ENCODE peak calls at places on chromosomes 7 and 10, in four cellular contexts. I, M, K and X are unnamed samples.

GRCh38 chr10:4093438-4093837 is 308.4 kb upstream of the KLF6 start:
- DNase-seq in M (no peak), K (no peak), I (no peak), X (no peak)

GRCh38 chr10:60817135-60817805 is 39.0 kb downstream of the CDK1 start:
- DNase-seq in M (no peak), I (no peak), K (no peak), X (peak)

GRCh38 chr7:117870405-117870905 is 2.8 kb downstream of the CTTNBP2 start:
- DNase-seq in K (no peak), I (no peak), M (no peak), X (no peak)

GRCh38 chr10:17006631-17007161 is 122.9 kb downstream of the CUBN start:
- DNase-seq in M (no peak), K (no peak), I (no peak), X (peak)

GRCh38 chr10:124267911-124268549 is 150.7 kb downstream of the OAT start:
- DNase-seq in M (no peak), K (no peak), I (no peak), X (no peak)

GRCh38 chr10:129896231-129897150 is 67.6 kb downstream of the EBF3 start:
- DNase-seq in M (no peak), K (no peak), I (no peak), X (no peak)

GRCh38 chr7:158782638-158783490 is 46.4 kb downstream of the ESYT2 start:
- DNase-seq in I (no peak), K (peak), M (peak), X (peak)

GRCh38 chr10:124996127-124996853 is 54.4 kb downstream of the ZRANB1 start:
- DNase-seq in I (no peak), M (no peak), K (no peak), X (no peak)

GRCh38 chr10:96685297-96685696 is 35.0 kb downstream of the PIK3AP1 start:
- DNase-seq in K (no peak), I (no peak), M (no peak), X (no peak)

GRCh38 chr10:105769248-105770184 is 1128.4 kb downstream of the SORCS3 start:
- DNase-seq in K (no peak), M (no peak), I (no peak), X (no peak)

GRCh38 chr7:31020652-31021051 is 31.5 kb upstream of the ADCYAP1R1 start:
- DNase-seq in M (no peak), K (no peak), I (no peak), X (no peak)

GRCh38 chr7:2266911-2267310 is 24.9 kb downstream of the NUDT1 start:
- DNase-seq in K (no peak), M (peak), I (no peak), X (peak)

GRCh38 chr7:155422151-155422550 is 35.8 kb upstream of the EN2 start:
- DNase-seq in I (no peak), M (no peak), K (no peak), X (no peak)

GRCh38 chr7:156994417-156994816 is 16.0 kb downstream of the MNX1 start:
- DNase-seq in M (no peak), K (no peak), I (no peak), X (no peak)

GRCh38 chr7:147999962-148000361 is 590.6 kb upstream of the C7orf33 start:
- DNase-seq in M (no peak), K (no peak), I (no peak), X (no peak)

GRCh38 chr10:119509909-119510451 is 32.5 kb downstream of the RGS10 start:
- DNase-seq in I (no peak), K (no peak), M (no peak), X (no peak)

GRCh38 chr10:110057461-110057860 is 49.7 kb downstream of the ADD3 start:
- DNase-seq in M (no peak), I (no peak), K (no peak), X (no peak)

GRCh38 chr10:96991313-96991841 is 159.3 kb downstream of the LCOR start:
- DNase-seq in M (no peak), K (no peak), I (no peak), X (peak)

GRCh38 chr10:78960316-78960800 is 108.4 kb upstream of the ZMIZ1 start:
- DNase-seq in I (no peak), K (no peak), M (no peak), X (peak)

GRCh38 chr7:83528925-83529423 is 120.0 kb downstream of the SEMA3E start:
- DNase-seq in I (no peak), M (no peak), K (no peak), X (no peak)

GRCh38 chr10:17665742-17666141 is 21.8 kb downstream of the STAM start:
- DNase-seq in M (no peak), K (no peak), I (no peak), X (peak)

GRCh38 chr10:76695069-76695468 is 942.5 kb downstream of the KCNMA1 start:
- DNase-seq in M (no peak), K (no peak), I (no peak), X (no peak)

GRCh38 chr7:71237945-71238344 is 106.0 kb downstream of the GALNT17 start:
- DNase-seq in K (no peak), M (no peak), I (no peak), X (no peak)

GRCh38 chr10:13560597-13560996 is 26.2 kb upstream of the PRPF18 start:
- DNase-seq in M (no peak), I (no peak), K (no peak), X (peak)

GRCh38 chr10:121947931-121948330 is 20.1 kb upstream of the ATE1 start:
- DNase-seq in M (no peak), K (no peak), I (no peak), X (no peak)

GRCh38 chr7:126449621-126450268 is 803.0 kb downstream of the GRM8 start:
- DNase-seq in K (no peak), M (no peak), I (no peak), X (no peak)

GRCh38 chr7:22109761-22110160 is 164.1 kb upstream of the CDCA7L start:
- DNase-seq in K (peak), I (no peak), M (peak), X (peak)

GRCh38 chr7:142331941-142332340 is 74.1 kb upstream of the PRSS58 start:
- DNase-seq in K (no peak), M (no peak), I (no peak), X (no peak)

GRCh38 chr10:71367279-71367678 is 29.4 kb upstream of the CDH23 start:
- DNase-seq in I (no peak), K (no peak), M (no peak), X (no peak)

GRCh38 chr7:157840913-157841756 is 504.3 kb downstream of the DNAJB6 start:
- DNase-seq in M (no peak), I (no peak), K (no peak), X (no peak)

GRCh38 chr7:69813637-69814240 is 215.5 kb downstream of the AUTS2 start:
- DNase-seq in M (no peak), I (no peak), K (no peak), X (no peak)

GRCh38 chr7:69811682-69812344 is 213.5 kb downstream of the AUTS2 start:
- DNase-seq in M (no peak), K (no peak), I (no peak), X (no peak)

GRCh38 chr7:69817096-69817495 is 218.8 kb downstream of the AUTS2 start:
- DNase-seq in K (no peak), I (no peak), M (no peak), X (peak)

GRCh38 chr7:69812756-69813155 is 214.5 kb downstream of the AUTS2 start:
- DNase-seq in I (no peak), M (no peak), K (no peak), X (no peak)

GRCh38 chr7:69814421-69814962 is 216.2 kb downstream of the AUTS2 start:
- DNase-seq in I (no peak), M (no peak), K (no peak), X (no peak)
- TF ChIP-seq ELK1 in I (no peak), M (no peak), K (no peak), X (no peak)

GRCh38 chr7:105651798-105652197 is 70.5 kb upstream of the EFCAB10 start:
- DNase-seq in I (no peak), M (no peak), K (no peak), X (no peak)

GRCh38 chr7:105654994-105655900 is 74.0 kb upstream of the EFCAB10 start:
- DNase-seq in I (no peak), M (no peak), K (peak), X (peak)

GRCh38 chr7:105652359-105652993 is 71.2 kb upstream of the EFCAB10 start:
- DNase-seq in K (peak), I (no peak), M (peak), X (peak)

GRCh38 chr7:105654095-105654686 is 72.9 kb upstream of the EFCAB10 start:
- DNase-seq in M (no peak), I (no peak), K (no peak), X (no peak)

GRCh38 chr7:105653441-105654005 is 72.2 kb upstream of the EFCAB10 start:
- DNase-seq in I (no peak), K (no peak), M (no peak), X (no peak)
- TF ChIP-seq ELK1 in I (no peak), K (no peak), M (no peak), X (no peak)

GRCh38 chr10:62396864-62397263 is 22.7 kb downstream of the ZNF365 start:
- DNase-seq in K (no peak), I (no peak), M (no peak), X (no peak)

GRCh38 chr10:62393237-62393636 is 19.1 kb downstream of the ZNF365 start:
- DNase-seq in M (no peak), I (no peak), K (no peak), X (no peak)

GRCh38 chr10:62395892-62396291 is 21.7 kb downstream of the ZNF365 start:
- DNase-seq in I (no peak), M (no peak), K (no peak), X (no peak)

GRCh38 chr10:62390497-62391176 is 16.5 kb downstream of the ZNF365 start:
- DNase-seq in I (no peak), M (no peak), K (no peak), X (peak)

DNA sequence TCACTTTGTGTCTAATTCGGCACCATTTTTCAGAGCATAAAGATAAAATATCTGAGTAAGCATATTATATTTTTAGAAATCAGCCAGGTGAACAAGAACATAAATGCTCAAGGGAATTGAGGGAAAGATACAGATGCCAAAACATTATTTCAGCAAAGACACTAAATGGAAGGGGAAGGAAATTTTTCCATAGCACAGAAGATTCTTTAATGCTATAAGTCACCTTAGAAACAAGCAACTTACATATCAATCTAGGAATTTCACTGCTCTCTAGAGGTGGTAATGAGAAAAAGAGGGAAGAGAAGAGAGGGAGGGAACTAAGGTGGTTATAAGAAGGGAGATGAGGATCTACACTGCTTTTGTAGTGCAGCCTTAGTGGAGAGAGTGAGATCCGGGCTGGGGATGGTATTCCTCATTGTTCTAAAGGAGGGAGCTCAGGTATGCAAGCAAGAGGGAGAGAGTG is 20.4 kb downstream of the ZNF365 start:
- DNase-seq in I (no peak), M (no peak), K (no peak), X (no peak)
- TF ChIP-seq ELK1 in I (no peak), M (no peak), K (no peak), X (no peak)

DNA sequence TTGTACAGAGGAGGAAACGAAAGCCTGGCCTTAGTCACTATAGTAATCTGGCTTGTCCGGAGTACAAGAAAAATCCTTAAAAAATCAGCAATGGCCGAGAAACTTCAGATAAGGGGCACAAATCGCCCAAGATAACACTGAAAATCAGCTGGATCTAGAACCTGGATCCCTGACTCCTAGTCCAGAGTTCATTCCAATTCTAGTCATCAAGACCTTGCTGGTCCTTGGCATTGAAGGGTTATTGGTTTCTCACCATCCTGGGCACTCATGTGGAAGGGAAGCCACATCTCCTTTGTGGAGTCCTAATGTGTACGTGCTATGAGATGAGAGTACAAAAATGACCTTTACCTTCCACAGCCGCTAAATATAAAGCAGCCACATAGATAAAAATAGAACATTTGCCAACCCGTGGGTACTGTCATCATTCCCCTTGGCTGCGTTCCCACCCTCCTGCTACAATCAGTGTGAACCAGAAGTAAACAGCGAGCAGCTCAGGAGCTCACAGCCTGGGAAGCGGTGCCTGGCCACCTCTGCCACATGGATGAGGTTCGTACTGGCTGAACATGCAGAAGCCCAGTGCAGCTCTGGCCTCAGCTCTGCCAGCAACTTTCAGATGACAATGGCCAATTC is 116.0 kb upstream of the PDLIM1 start:
- DNase-seq in I (no peak), K (no peak), M (no peak), X (no peak)
- TF ChIP-seq ELK1 in I (no peak), K (no peak), M (no peak), X (no peak)

DNA sequence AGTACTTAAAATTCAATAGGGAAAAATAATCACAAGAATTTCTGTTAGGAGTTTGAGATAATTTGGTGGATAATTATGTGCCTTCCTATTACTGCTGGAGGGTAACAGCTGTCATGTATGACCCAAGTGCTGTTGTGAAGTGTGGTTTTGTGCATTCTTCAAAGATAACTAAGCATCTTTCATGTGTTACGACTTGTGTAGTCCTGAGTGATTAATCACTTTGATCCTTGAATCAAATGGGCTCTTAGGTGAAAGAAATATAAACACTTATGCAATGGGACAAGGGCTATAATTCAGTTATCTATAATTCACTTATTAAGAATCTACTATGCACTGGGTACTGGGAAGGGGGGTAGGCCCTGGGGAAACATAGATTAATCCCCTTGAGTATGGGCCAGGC is 89.0 kb downstream of the CH25H start:
- DNase-seq in K (no peak), I (no peak), M (no peak), X (peak)
- TF ChIP-seq ELK1 in K (no peak), I (no peak), M (no peak), X (no peak)

GRCh38 chr10:29039091-29039490 is 249.8 kb upstream of the LYZL1 start:
- DNase-seq in I (no peak), M (no peak), K (no peak), X (no peak)
- TF ChIP-seq ELK1 in I (no peak), M (no peak), K (no peak), X (no peak)